ENCODE peak calls at places on chromosomes 1 and 21, in six cellular contexts. M is stimulated activated CD4-positive, alpha-beta T cell treated with anti-CD3 and anti-CD28 coated beads, Interleukin-12 subunit alpha, Interleukin-12 subunit beta, amount 100 ng/mL, for 48 hours; D is activated effector memory CD4-positive, alpha-beta T cell treated with Interleukin-2 at 50 U/mL for 16 hours; K is activated CD8-positive, alpha-beta memory T cell treated with anti-CD3 and anti-CD28 coated beads for 4 hours; O is CD8-positive, alpha-beta memory T cell; Y is IMR-90. W is an unnamed sample.

GRCh38 chr1:66354311-66354922 is 179.5 kb upstream of the SGIP1 start:
- DNase-seq in M (no peak), D (no peak), K (no peak), O (no peak), Y (peak), W (no peak)

GRCh38 chr1:109256971-109257681 is 7.8 kb downstream of the CELSR2 start:
- DNase-seq in M (no peak), D (no peak), K (no peak), O (no peak), Y (peak), W (no peak)

GRCh38 chr1:207888647-207889046 is 22.3 kb downstream of the CD34 start:
- DNase-seq in M (no peak), D (no peak), K (no peak), O (no peak), Y (no peak), W (no peak)

GRCh38 chr21:15097580-15097979 is 32.8 kb upstream of the NRIP1 start:
- DNase-seq in M (no peak), D (no peak), K (no peak), O (no peak), Y (no peak), W (no peak)

GRCh38 chr21:31929548-31929947 is 56.7 kb downstream of the HUNK start:
- DNase-seq in M (no peak), D (no peak), K (no peak), O (no peak), Y (no peak), W (no peak)

GRCh38 chr1:201933840-201934430 is 12.4 kb downstream of the LMOD1 start:
- DNase-seq in M (no peak), D (no peak), K (no peak), O (no peak), Y (peak), W (no peak)

GRCh38 chr1:175618559-175618958 is 124.8 kb downstream of the TNR start:
- DNase-seq in M (no peak), D (no peak), K (no peak), O (no peak), Y (no peak), W (no peak)

GRCh38 chr1:116737020-116737854 is 17.0 kb upstream of the CD2 start:
- DNase-seq in M (peak), D (peak), K (peak), O (peak), Y (peak), W (peak)

W was measured in non-pigmented ciliary epithelial cell.